ENCODE peak calls at places on chromosome 10, in seven cellular contexts. One of them, this sample, is unnamed.
A peak's percentile ranks its signal among the peaks of the same experiment; 100 is the strongest.

GRCh38 chr10:92742331-92743228 is 52.8 kb downstream of the HHEX start:
- DNase-seq in BE2C: no peak
- DNase-seq in mesendoderm: no peak
- DNase-seq in choroid plexus epithelial cell: no peak
- DNase-seq in effector memory CD4-positive, alpha-beta T cell: no peak
- DNase-seq in HCT116: no peak
- DNase-seq in psoas muscle: no peak
- DNase-seq in this sample: no peak

GRCh38 chr10:52115823-52116222 is 198.3 kb upstream of the DKK1 start:
- DNase-seq in HCT116: no peak
- DNase-seq in choroid plexus epithelial cell: peak; percentile 45
- DNase-seq in BE2C: no peak
- DNase-seq in psoas muscle: no peak
- DNase-seq in effector memory CD4-positive, alpha-beta T cell: no peak
- DNase-seq in mesendoderm: no peak
- DNase-seq in this sample: peak; percentile 58

GRCh38 chr10:133276435-133277201 is at the start of gene ADAM8:
- DNase-seq in mesendoderm: peak; percentile 69
- DNase-seq in choroid plexus epithelial cell: no peak
- DNase-seq in effector memory CD4-positive, alpha-beta T cell: peak; percentile 72
- DNase-seq in psoas muscle: peak; percentile 62
- DNase-seq in BE2C: peak; percentile 54
- DNase-seq in HCT116: no peak
- DNase-seq in this sample: peak; percentile 51

GRCh38 chr10:4219901-4220300 is 434.9 kb upstream of the KLF6 start:
- DNase-seq in choroid plexus epithelial cell: no peak
- DNase-seq in effector memory CD4-positive, alpha-beta T cell: no peak
- DNase-seq in HCT116: no peak
- DNase-seq in BE2C: no peak
- DNase-seq in mesendoderm: peak; percentile 40
- DNase-seq in psoas muscle: no peak
- DNase-seq in this sample: no peak

GRCh38 chr10:97539523-97540200 is 32.9 kb upstream of the ANKRD2 start:
- DNase-seq in HCT116: no peak
- DNase-seq in psoas muscle: peak; percentile 79
- DNase-seq in effector memory CD4-positive, alpha-beta T cell: no peak
- DNase-seq in BE2C: no peak
- DNase-seq in mesendoderm: peak; percentile 96
- DNase-seq in choroid plexus epithelial cell: peak; percentile 93
- DNase-seq in this sample: peak; percentile 36

GRCh38 chr10:131207584-131208532 is 103.7 kb downstream of the TCERG1L start:
- DNase-seq in HCT116: no peak
- DNase-seq in BE2C: no peak
- DNase-seq in effector memory CD4-positive, alpha-beta T cell: no peak
- DNase-seq in mesendoderm: peak; percentile 56
- DNase-seq in psoas muscle: peak; percentile 41
- DNase-seq in choroid plexus epithelial cell: no peak
- DNase-seq in this sample: no peak

GRCh38 chr10:113007343-113007771 is 57.3 kb downstream of the TCF7L2 start:
- DNase-seq in effector memory CD4-positive, alpha-beta T cell: peak; percentile 31
- DNase-seq in BE2C: no peak
- DNase-seq in choroid plexus epithelial cell: no peak
- DNase-seq in HCT116: no peak
- DNase-seq in psoas muscle: no peak
- DNase-seq in mesendoderm: peak; percentile 56
- DNase-seq in this sample: no peak

GRCh38 chr10:28841625-28842024 is 164.3 kb downstream of the BAMBI start:
- DNase-seq in HCT116: no peak
- DNase-seq in BE2C: no peak
- DNase-seq in effector memory CD4-positive, alpha-beta T cell: no peak
- DNase-seq in psoas muscle: peak; percentile 53
- DNase-seq in mesendoderm: no peak
- DNase-seq in choroid plexus epithelial cell: peak; percentile 83
- DNase-seq in this sample: no peak

GRCh38 chr10:129969528-129970264 is 5.6 kb upstream of the EBF3 start:
- DNase-seq in BE2C: no peak
- DNase-seq in mesendoderm: no peak
- DNase-seq in HCT116: no peak
- DNase-seq in effector memory CD4-positive, alpha-beta T cell: no peak
- DNase-seq in choroid plexus epithelial cell: no peak
- DNase-seq in psoas muscle: no peak
- DNase-seq in this sample: no peak

GRCh38 chr10:76036410-76036940 is 605.1 kb downstream of the LRMDA start:
- DNase-seq in effector memory CD4-positive, alpha-beta T cell: no peak
- DNase-seq in mesendoderm: peak; percentile 72
- DNase-seq in choroid plexus epithelial cell: peak; percentile 81
- DNase-seq in BE2C: peak; percentile 61
- DNase-seq in psoas muscle: peak; percentile 82
- DNase-seq in HCT116: peak; percentile 26
- DNase-seq in this sample: peak; percentile 76
- H3K4me3 ChIP-seq in effector memory CD4-positive, alpha-beta T cell: no peak overlapping the region
- H3K4me3 ChIP-seq in mesendoderm: no peak overlapping the region
- H3K4me3 ChIP-seq in choroid plexus epithelial cell: no peak overlapping the region
- H3K4me3 ChIP-seq in BE2C: peak overlapping the region; percentile 47
- H3K4me3 ChIP-seq in psoas muscle: peak overlapping the region; percentile 49
- H3K4me3 ChIP-seq in HCT116: no peak overlapping the region
- H3K4me3 ChIP-seq in this sample: no peak overlapping the region

DNA sequence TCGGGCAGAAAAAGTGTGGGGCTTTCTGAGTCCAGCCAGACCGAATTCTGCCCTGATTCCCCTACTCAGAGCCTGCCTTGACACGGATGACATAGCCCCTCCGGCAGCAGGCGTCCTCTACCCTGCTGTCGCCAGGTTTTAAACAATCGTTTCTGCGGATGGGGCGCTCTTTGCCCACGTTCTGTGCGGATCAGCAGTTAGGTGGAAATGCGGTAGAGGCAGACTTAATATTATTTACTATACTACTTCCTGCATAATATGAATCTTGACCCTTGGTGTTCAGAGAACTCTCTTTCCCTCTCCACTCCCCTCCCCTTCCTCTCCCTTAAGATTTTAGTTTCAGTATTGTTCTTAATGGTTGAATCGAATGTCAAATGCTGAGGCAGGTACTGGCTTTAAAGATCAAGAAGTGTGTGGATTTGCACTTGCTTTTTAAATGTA is 2.4 kb downstream of the GATA3 start:
- DNase-seq in HCT116: no peak
- DNase-seq in effector memory CD4-positive, alpha-beta T cell: no peak
- DNase-seq in psoas muscle: peak; percentile 39
- DNase-seq in choroid plexus epithelial cell: no peak
- DNase-seq in BE2C: no peak
- DNase-seq in mesendoderm: no peak
- DNase-seq in this sample: no peak
- H3K4me3 ChIP-seq in HCT116: no peak overlapping the region
- H3K4me3 ChIP-seq in effector memory CD4-positive, alpha-beta T cell: peak overlapping the region; percentile 84
- H3K4me3 ChIP-seq in psoas muscle: peak overlapping the region; percentile 63
- H3K4me3 ChIP-seq in choroid plexus epithelial cell: no peak overlapping the region
- H3K4me3 ChIP-seq in BE2C: peak overlapping the region; percentile 89
- H3K4me3 ChIP-seq in mesendoderm: peak overlapping the region; percentile 34
- H3K4me3 ChIP-seq in this sample: no peak overlapping the region

DNA sequence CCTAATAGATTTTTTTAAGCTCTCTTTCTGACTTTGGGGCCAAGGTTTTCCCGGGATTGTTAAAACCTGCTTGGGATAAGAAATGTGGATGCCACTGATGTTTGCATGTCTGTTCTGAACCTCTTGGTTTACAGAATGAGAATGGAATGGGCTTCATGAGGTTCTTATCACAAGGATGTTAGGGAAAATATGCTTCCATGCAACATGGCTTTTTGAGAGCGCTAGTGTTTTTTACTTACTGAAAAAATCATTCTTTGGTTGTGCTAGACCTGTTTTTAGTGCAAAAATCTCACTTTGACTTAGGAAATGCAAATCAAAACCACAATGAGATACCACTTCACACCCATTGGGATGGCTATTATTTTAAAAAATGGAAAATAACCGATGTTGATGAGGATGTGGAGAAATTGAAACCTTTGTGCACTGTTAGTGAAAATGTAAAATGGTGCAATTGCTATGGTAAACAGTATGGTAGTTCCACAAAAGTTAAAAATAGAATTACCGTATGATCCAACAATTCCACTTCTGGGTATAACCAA is 38.8 kb downstream of the TSPAN14 start:
- DNase-seq in BE2C: no peak
- DNase-seq in mesendoderm: no peak
- DNase-seq in psoas muscle: no peak
- DNase-seq in choroid plexus epithelial cell: no peak
- DNase-seq in effector memory CD4-positive, alpha-beta T cell: no peak
- DNase-seq in HCT116: no peak
- DNase-seq in this sample: no peak
- H3K4me3 ChIP-seq in BE2C: no peak overlapping the region
- H3K4me3 ChIP-seq in mesendoderm: no peak overlapping the region
- H3K4me3 ChIP-seq in psoas muscle: no peak overlapping the region
- H3K4me3 ChIP-seq in choroid plexus epithelial cell: no peak overlapping the region
- H3K4me3 ChIP-seq in effector memory CD4-positive, alpha-beta T cell: no peak overlapping the region
- H3K4me3 ChIP-seq in HCT116: no peak overlapping the region
- H3K4me3 ChIP-seq in this sample: no peak overlapping the region

DNA sequence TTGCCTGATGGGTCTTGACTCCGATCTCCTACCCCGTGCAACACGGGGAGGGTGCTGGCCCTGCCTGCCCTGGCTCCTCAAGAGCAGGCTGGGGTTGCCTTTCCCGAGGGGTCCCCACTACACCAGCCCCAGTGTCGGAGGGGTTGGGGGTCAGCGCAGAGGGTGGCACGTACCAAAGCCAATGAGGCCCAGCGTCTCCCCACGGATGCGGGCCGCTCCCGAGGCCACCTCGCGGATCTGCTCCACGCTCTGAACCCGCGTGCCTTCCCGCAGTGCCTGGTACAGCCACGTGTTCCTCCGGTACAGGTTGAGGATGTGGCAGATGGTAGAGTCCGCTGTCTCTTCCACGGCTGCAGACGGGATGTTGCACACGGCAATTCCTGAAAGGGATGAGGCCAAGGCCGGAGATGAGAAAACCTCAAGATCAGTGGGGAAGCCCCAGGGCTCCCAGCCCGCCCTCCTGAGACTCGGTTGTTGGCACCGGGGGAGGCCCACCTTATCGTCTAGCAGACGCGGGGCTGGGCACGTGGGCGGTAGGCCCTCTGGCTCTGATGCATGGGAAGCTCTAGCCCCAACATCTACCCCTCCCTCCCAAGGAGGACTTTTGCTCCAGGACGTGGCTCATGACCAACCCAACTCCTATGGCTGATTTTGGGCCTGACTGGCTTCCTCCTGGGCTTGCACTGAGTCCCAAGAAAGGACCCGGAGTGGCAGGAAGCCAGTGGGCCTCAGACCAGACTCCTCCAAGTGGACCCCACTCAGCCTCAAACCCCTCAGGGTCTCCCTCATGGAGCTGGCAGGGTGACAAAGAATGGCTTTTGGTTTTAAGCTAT is 56.1 kb downstream of the ZRANB1 start:
- DNase-seq in choroid plexus epithelial cell: no peak
- DNase-seq in HCT116: no peak
- DNase-seq in BE2C: no peak
- DNase-seq in mesendoderm: no peak
- DNase-seq in psoas muscle: peak; percentile 59
- DNase-seq in effector memory CD4-positive, alpha-beta T cell: no peak
- DNase-seq in this sample: no peak
- H3K4me3 ChIP-seq in choroid plexus epithelial cell: no peak overlapping the region
- H3K4me3 ChIP-seq in HCT116: no peak overlapping the region
- H3K4me3 ChIP-seq in BE2C: no peak overlapping the region
- H3K4me3 ChIP-seq in mesendoderm: no peak overlapping the region
- H3K4me3 ChIP-seq in psoas muscle: no peak overlapping the region
- H3K4me3 ChIP-seq in effector memory CD4-positive, alpha-beta T cell: no peak overlapping the region
- H3K4me3 ChIP-seq in this sample: no peak overlapping the region

DNA sequence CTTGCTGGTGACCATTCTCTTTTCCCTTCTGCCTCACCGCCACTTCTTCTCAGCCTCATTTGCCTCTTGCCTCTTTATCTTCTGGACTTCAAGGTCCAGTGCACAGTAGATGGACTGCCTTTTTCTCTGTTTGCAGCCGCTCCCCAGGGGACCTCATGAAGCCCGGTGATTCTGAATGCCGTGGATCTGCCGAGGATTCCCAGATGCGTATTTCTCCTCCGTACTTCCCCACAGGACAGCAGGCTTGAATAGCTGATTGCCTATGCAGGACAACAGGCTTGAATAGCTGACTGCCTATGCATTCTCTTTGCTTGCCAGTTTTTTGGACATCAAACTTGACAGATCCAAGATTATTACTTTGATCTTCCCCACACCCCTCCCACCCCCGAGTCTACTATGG is 38.9 kb upstream of the TMEM236 start:
- DNase-seq in psoas muscle: no peak
- DNase-seq in mesendoderm: no peak
- DNase-seq in effector memory CD4-positive, alpha-beta T cell: no peak
- DNase-seq in BE2C: peak; percentile 68
- DNase-seq in HCT116: no peak
- DNase-seq in choroid plexus epithelial cell: peak; percentile 42
- DNase-seq in this sample: no peak
- H3K4me3 ChIP-seq in psoas muscle: peak overlapping the region; percentile 19
- H3K4me3 ChIP-seq in mesendoderm: no peak overlapping the region
- H3K4me3 ChIP-seq in effector memory CD4-positive, alpha-beta T cell: no peak overlapping the region
- H3K4me3 ChIP-seq in BE2C: peak overlapping the region; percentile 63
- H3K4me3 ChIP-seq in HCT116: no peak overlapping the region
- H3K4me3 ChIP-seq in choroid plexus epithelial cell: peak overlapping the region; percentile 31
- H3K4me3 ChIP-seq in this sample: no peak overlapping the region

GRCh38 chr10:122494833-122495232 is 33.5 kb downstream of the HTRA1 start:
- DNase-seq in HCT116: peak; percentile 89
- DNase-seq in effector memory CD4-positive, alpha-beta T cell: no peak
- DNase-seq in choroid plexus epithelial cell: peak; percentile 83
- DNase-seq in psoas muscle: peak; percentile 88
- DNase-seq in BE2C: no peak
- DNase-seq in mesendoderm: no peak
- DNase-seq in this sample: peak; percentile 88
- H3K4me3 ChIP-seq in HCT116: peak overlapping the region; percentile 27
- H3K4me3 ChIP-seq in effector memory CD4-positive, alpha-beta T cell: no peak overlapping the region
- H3K4me3 ChIP-seq in choroid plexus epithelial cell: peak overlapping the region; percentile 5
- H3K4me3 ChIP-seq in psoas muscle: no peak overlapping the region
- H3K4me3 ChIP-seq in BE2C: no peak overlapping the region
- H3K4me3 ChIP-seq in mesendoderm: no peak overlapping the region
- H3K4me3 ChIP-seq in this sample: no peak overlapping the region

DNA sequence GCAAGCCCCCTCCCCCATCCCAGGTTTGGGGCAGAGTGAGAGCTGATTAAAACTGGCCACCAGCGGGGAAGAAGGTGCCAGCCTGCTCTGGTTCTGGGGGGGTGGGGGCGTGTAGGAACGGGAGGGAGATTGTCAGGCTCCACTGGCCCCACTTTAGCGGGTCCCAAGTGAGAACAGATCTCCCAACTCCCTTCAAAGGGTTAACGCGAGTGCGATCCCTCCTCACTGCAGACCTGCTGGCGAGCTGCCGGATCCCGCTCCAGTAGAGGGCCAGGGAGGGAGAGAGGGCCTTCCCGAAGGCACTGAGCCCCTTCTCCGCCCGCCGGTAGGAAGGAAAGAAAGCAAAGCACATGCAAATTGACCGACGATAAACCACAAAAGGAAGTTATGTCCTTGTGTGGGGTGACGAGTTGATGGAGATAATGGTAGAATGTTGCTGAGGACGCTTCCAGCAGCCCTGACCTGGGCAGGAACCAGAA is 1.3 kb downstream of the NRG3 start:
- DNase-seq in effector memory CD4-positive, alpha-beta T cell: no peak
- DNase-seq in BE2C: peak; percentile 20
- DNase-seq in HCT116: no peak
- DNase-seq in choroid plexus epithelial cell: no peak
- DNase-seq in psoas muscle: no peak
- DNase-seq in mesendoderm: peak; percentile 88
- DNase-seq in this sample: no peak
- H3K4me3 ChIP-seq in effector memory CD4-positive, alpha-beta T cell: no peak overlapping the region
- H3K4me3 ChIP-seq in BE2C: no peak overlapping the region
- H3K4me3 ChIP-seq in HCT116: no peak overlapping the region
- H3K4me3 ChIP-seq in choroid plexus epithelial cell: peak overlapping the region; percentile 31
- H3K4me3 ChIP-seq in psoas muscle: no peak overlapping the region
- H3K4me3 ChIP-seq in mesendoderm: peak overlapping the region; percentile 28
- H3K4me3 ChIP-seq in this sample: no peak overlapping the region

This sample was measured in epithelial cell of esophagus.